ENCODE peak calls at places on chromosome 13, in five cellular contexts. L is caudate nucleus; D is GM13977; Y is head of caudate nucleus; Q is stimulated activated naive CD4-positive, alpha-beta T cell. R is an unnamed sample.

GRCh38 chr13:33690321-33690720 is 127.6 kb upstream of the RFC3 start:
- DNase-seq in Y (no peak), D (no peak), Q (no peak), L (no peak), R (no peak)

GRCh38 chr13:110387451-110388140 is 80.5 kb downstream of the COL4A2 start:
- DNase-seq in Q (peak), Y (no peak), D (peak), L (no peak), R (no peak)

GRCh38 chr13:99351772-99352171 is 44.6 kb upstream of the GPR183 start:
- DNase-seq in Y (no peak), D (no peak), L (no peak), Q (peak), R (no peak)

GRCh38 chr13:23705578-23705977 is 135.4 kb downstream of the TNFRSF19 start:
- DNase-seq in L (no peak), Y (no peak), Q (no peak), D (no peak), R (no peak)

GRCh38 chr13:73608731-73609485 is 525.3 kb downstream of the KLF12 start:
- DNase-seq in L (no peak), D (no peak), Y (no peak), Q (no peak), R (no peak)

GRCh38 chr13:89862691-89863036 is 1484.8 kb upstream of the MIR17HG start:
- DNase-seq in Y (no peak), L (no peak), Q (no peak), D (no peak), R (no peak)

GRCh38 chr13:103066079-103066880 is at the start of gene SLC10A2:
- DNase-seq in Y (no peak), Q (no peak), D (no peak), L (no peak), R (no peak)

GRCh38 chr13:94966380-94966779 is 254.0 kb upstream of the SOX21 start:
- DNase-seq in Q (no peak), D (no peak), Y (no peak), L (no peak), R (no peak)

GRCh38 chr13:85266771-85267170 is 532.4 kb downstream of the SLITRK6 start:
- DNase-seq in L (no peak), Q (no peak), Y (no peak), D (no peak), R (no peak)

GRCh38 chr13:81048026-81048461 is 707.1 kb upstream of the SPRY2 start:
- DNase-seq in D (no peak), Y (no peak), Q (no peak), L (peak), R (peak)

GRCh38 chr13:30997697-30998547 is 65.5 kb downstream of the TEX26 start:
- DNase-seq in Y (no peak), D (no peak), Q (no peak), L (no peak), R (peak)

R was measured in cerebellar cortex.